ENCODE peak calls at places on chromosomes 6 and 20, in ten cellular contexts. X is lower leg skin, N is psoas muscle, G is astrocyte, E is HCT116, A is GM12865, V is ascending aorta, T is heart right ventricle, B is epithelial cell of esophagus, U is heart left ventricle. Q is an unnamed sample.

GRCh38 chr6:4588163-4588562 is 188.0 kb upstream of the CDYL start:
- DNase-seq in X (no peak), N (no peak), G (no peak), E (no peak), A (no peak), V (no peak), T (no peak), B (no peak), U (no peak), Q (no peak)

GRCh38 chr20:32050851-32051556 is 1.0 kb upstream of the HCK start:
- DNase-seq in X (peak), N (peak), G (no peak), E (no peak), A (peak), V (no peak), T (peak), B (no peak), U (peak), Q (no peak)

GRCh38 chr6:35522660-35523658 is 10.3 kb upstream of the TULP1 start:
- DNase-seq in X (peak), N (peak), G (peak), E (peak), A (peak), V (peak), T (peak), B (peak), U (peak), Q (peak)

GRCh38 chr6:87914637-87915395 is 132.8 kb upstream of the SPACA1 start:
- DNase-seq in X (no peak), N (no peak), G (peak), E (no peak), A (peak), V (no peak), T (no peak), B (peak), U (no peak), Q (peak)

GRCh38 chr6:63441266-63441956 is 121.6 kb upstream of the LGSN start:
- DNase-seq in X (no peak), N (no peak), G (no peak), E (no peak), A (peak), V (no peak), T (no peak), B (no peak), U (no peak), Q (no peak)

GRCh38 chr20:48601798-48602197 is 226.0 kb downstream of the PREX1 start:
- DNase-seq in X (no peak), N (peak), G (no peak), E (no peak), A (no peak), V (no peak), T (no peak), B (no peak), U (no peak), Q (no peak)

GRCh38 chr6:128605961-128606360 is 85.6 kb upstream of the PTPRK start:
- DNase-seq in X (no peak), N (no peak), G (peak), E (no peak), A (no peak), V (no peak), T (no peak), B (peak), U (no peak), Q (peak)

GRCh38 chr6:75220365-75220764 is 14.5 kb upstream of the COL12A1 start:
- DNase-seq in X (no peak), N (no peak), G (no peak), E (no peak), A (no peak), V (no peak), T (no peak), B (no peak), U (no peak), Q (peak)

GRCh38 chr20:62344782-62345181 is 22.3 kb downstream of the LAMA5 start:
- DNase-seq in X (no peak), N (no peak), G (peak), E (no peak), A (peak), V (no peak), T (no peak), B (no peak), U (no peak), Q (no peak)

GRCh38 chr20:33684533-33685327 is 1.5 kb downstream of the E2F1 start:
- DNase-seq in X (no peak), N (no peak), G (no peak), E (no peak), A (peak), V (no peak), T (no peak), B (no peak), U (no peak), Q (no peak)
- H3K4me3 ChIP-seq in X (no peak), N (no peak), G (peak), E (peak), A (peak), V (no peak), T (no peak), B (peak), U (no peak), Q (no peak)

DNA sequence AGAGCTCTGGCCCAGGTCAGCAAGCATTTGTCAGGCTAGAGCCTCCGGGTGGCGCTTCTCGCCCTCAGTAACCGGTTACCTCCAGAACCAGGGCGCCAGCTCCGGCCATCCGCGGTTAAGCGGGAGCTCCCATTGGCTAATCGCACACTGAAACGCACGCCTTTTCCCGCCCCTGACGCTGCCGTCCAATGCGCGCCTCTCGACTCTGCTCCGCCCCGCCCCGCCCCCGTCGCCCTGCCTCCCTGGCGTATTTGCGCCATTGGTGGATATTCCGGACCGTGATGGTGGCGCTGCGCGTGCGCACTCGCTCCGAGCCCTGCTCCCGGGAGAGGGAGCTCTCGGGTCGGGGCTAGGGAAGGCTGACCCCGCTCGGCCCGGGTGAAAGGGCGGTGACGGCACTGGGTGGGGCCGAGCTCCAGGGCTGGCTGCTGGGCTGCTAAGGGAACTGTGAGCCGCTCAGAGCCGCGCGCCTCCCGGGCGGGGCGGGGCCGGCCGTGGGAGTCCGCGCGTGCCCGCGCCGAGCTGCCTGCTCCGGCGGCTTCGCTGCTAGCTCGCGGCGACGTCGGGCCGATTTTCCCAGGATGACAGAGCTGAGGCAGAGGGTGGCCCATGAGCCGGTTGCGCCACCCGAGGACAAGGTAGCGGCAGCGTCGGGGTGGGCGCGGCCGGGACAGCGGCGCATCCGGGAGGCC is at the start of gene CDS2:
- DNase-seq in X (peak), N (peak), G (peak), E (peak), A (peak), V (peak), T (peak), B (peak), U (peak), Q (peak)
- TF ChIP-seq CTCF in X (no peak), N (peak), G (peak), E (peak), A (peak), V (peak), T (peak), B (peak), U (peak), Q (peak)

DNA sequence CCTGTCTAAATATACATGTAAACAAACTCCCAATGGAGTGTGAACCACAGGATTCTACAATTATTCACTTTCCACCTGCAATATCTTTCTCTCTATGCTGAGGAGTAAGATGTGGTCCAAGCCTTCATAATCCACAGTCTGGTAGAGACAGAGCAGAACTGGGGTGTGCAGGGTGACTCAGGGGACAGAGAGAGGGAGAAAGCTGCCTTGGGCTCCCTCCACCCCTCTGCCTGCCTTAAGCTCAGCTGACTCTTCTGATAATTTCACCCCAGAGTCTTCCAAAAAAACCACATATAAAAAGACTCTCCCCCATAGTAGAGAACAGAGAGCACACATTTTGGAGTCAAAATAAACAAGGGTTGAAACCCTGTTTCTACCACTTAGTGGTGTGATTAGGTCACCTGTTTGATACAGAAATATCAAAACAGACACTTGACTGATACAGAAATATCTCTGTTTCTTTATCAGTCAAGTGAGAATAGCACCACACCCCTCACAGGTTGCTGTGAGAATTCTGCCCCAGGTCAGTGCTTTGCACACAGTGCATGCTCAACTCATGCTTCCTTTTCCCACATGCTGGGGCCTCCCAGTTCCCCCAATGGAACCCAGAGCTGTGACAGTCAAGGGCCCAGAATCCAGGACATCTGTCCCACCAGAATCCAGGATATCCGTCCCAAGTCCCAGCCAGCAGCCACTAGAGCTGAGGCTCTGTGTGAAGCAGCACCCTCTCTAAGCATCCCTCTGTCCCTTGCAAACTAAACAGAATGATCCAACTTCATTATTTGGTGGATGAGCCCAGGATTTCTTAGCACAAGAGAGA is 1.3 kb downstream of the TREML2 start:
- DNase-seq in X (no peak), N (no peak), G (no peak), E (no peak), A (peak), V (no peak), T (no peak), B (no peak), U (no peak), Q (no peak)
- H3K4me3 ChIP-seq in X (no peak), N (no peak), G (no peak), E (no peak), A (peak), V (no peak), T (no peak), B (no peak), U (no peak), Q (no peak)

GRCh38 chr20:51811040-51811351 is 8.7 kb upstream of the SALL4 start:
- DNase-seq in X (no peak), N (no peak), G (no peak), E (no peak), A (no peak), V (no peak), T (no peak), B (peak), U (no peak), Q (peak)

GRCh38 chr20:51812861-51813260 is 10.5 kb upstream of the SALL4 start:
- DNase-seq in X (no peak), N (no peak), G (no peak), E (no peak), A (no peak), V (no peak), T (no peak), B (no peak), U (no peak), Q (no peak)

GRCh38 chr20:51811514-51811913 is 9.2 kb upstream of the SALL4 start:
- DNase-seq in X (no peak), N (no peak), G (no peak), E (no peak), A (no peak), V (no peak), T (no peak), B (no peak), U (no peak), Q (no peak)

GRCh38 chr20:51818479-51819008 is 16.2 kb upstream of the SALL4 start:
- DNase-seq in X (no peak), N (no peak), G (no peak), E (no peak), A (no peak), V (no peak), T (no peak), B (no peak), U (no peak), Q (no peak)

DNA sequence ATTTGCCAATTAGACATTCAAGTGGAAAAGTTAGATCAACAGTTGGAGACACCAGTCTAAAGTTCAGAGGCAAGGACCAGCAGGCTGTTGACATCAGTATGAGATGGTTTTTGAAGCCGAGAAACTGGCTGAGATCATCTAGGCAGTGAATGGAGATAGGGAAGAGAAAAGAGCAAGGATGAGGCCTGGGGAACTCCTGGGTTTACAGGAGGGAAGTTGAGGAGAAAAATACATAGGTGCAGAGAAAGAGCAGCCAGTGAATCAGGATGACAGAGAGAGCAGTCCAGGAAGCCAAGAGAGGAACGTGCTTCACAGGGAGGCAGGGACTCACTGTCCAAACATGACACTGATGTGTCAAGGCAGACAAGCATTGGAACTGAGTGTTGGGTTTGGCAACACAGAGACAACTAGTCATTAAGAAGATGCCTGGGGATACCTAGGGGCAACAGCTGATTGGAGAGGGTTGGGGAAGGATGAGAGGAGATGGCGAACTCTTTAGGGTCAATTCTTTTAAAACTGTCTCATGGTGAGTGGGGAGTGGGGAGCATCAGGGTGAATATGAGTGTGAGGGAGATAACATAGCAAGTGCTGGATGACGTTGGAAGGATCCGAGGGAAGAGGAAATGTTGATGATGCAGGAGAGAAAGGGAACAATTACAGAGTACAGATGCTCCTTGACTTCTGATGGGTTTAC is 13.2 kb upstream of the SALL4 start:
- DNase-seq in X (no peak), N (no peak), G (no peak), E (no peak), A (no peak), V (no peak), T (no peak), B (peak), U (no peak), Q (no peak)
- TF ChIP-seq CTCF in X (no peak), N (no peak), G (no peak), E (no peak), A (no peak), V (no peak), T (no peak), B (no peak), U (no peak), Q (no peak)

DNA sequence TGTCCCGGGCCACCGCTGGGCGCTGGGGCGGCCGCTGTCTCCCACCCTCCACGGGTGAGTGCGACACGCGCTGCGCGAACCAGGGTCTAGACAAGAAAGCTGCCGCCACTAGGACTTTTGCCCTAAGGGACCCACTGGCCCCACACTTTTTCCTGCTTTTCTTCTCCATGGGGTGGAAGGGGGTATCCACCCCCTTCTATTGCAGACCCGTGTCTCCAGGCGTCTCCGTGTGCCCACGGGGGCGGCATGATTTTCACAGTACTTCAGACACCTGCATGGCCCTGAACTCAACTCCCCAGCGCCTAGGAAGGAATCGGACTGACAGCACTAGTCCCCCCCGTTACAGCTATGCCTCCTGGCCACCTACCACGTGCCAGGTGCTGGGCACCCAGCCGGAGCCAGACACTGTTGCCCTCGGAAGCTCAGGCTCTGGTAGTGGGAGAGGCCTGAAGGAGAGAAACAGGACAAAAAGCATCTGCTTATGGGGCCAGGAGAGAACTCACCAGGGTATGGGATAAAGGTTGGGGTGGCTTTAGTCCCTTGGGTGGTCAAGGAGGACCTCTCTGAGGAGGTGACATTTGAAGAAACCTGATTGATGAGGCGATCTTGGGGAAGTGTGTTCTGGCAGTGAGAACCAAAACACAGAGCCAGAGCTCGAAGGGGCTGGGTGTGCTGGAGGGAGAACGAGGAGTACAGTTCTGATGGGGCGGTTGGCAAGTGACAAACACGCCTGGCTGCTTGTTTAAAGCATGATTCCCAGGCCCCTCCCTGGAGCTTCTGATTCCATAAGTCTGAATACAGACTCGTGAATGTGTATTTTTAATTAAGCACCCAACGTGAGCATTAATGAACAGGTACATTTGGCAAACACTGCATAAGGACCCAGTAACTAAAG is 622 bp upstream of the NFATC2 start:
- DNase-seq in X (no peak), N (no peak), G (no peak), E (no peak), A (no peak), V (no peak), T (no peak), B (no peak), U (no peak), Q (no peak)
- H3K4me3 ChIP-seq in X (no peak), N (peak), G (peak), E (peak), A (no peak), V (peak), T (peak), B (no peak), U (peak), Q (no peak)

GRCh38 chr6:22343864-22344263 is 47.0 kb upstream of the PRL start:
- DNase-seq in X (no peak), N (no peak), G (no peak), E (no peak), A (no peak), V (no peak), T (no peak), B (peak), U (no peak), Q (no peak)
- TF ChIP-seq CTCF in X (no peak), N (no peak), G (no peak), E (no peak), A (peak), V (no peak), T (no peak), B (peak), U (no peak), Q (peak)

GRCh38 chr6:16236009-16236501 is 2.3 kb upstream of the GMPR start:
- DNase-seq in X (no peak), N (no peak), G (no peak), E (no peak), A (no peak), V (no peak), T (no peak), B (no peak), U (no peak), Q (no peak)
- H3K4me3 ChIP-seq in X (no peak), N (peak), G (no peak), E (no peak), A (no peak), V (no peak), T (peak), B (no peak), U (no peak), Q (no peak)

DNA sequence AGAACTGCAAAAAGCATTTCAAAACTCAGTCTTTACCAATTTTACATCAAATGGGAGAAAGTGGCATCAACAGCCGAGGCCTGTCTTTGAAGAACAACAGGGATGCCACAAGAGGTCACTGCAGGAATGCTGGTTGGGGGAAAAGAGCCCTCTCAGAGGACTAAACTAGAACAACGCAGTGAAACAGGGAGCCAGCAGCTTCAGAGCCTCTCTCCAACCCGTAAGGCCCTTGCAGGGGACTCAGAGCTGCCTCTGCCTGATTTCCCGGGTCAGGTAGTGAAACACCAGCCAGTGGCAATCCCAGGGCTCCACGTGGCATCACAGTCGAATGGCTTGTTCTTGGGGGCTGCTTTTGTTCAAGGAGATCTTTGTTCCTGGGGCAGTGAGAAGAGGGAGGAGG is 55.0 kb upstream of the KCNK16 start:
- DNase-seq in X (peak), N (peak), G (peak), E (peak), A (peak), V (no peak), T (peak), B (peak), U (peak), Q (peak)
- TF ChIP-seq CTCF in X (no peak), N (peak), G (peak), E (peak), A (peak), V (peak), T (peak), B (peak), U (peak), Q (peak)

DNA sequence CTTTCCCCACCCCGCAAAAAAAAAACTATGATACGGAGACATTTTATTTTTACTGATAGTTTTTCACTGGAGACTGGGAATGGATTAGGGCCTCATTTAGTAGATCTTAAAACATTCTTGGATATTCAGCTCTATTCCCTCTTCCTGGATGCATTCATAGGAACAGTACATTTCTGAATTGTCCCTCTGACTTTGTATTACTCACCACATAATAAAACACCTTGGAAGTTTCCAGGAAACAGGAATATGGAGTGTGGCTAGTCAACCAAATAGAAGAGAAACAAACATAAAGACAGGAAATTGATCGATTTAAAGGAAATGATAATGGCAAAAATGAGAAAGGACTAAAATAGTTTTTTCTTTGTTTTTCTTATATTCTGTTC is 147.7 kb downstream of the GPX5 start:
- DNase-seq in X (no peak), N (no peak), G (no peak), E (no peak), A (no peak), V (no peak), T (no peak), B (no peak), U (no peak), Q (no peak)
- H3K4me3 ChIP-seq in X (no peak), N (no peak), G (no peak), E (no peak), A (no peak), V (no peak), T (no peak), B (no peak), U (no peak), Q (no peak)

Q was measured in cardiac fibroblast.